ENCODE peak calls at places on chromosomes 4 and X, in eight cellular contexts. One of them, this sample, is unnamed.

GRCh38 chr4:151671541-151672059 is 89.2 kb downstream of the GATB start:
- DNase-seq in H9: no peak
- DNase-seq in cardiac muscle cell: peak; percentile 40
- DNase-seq in epithelial cell of esophagus: no peak
- DNase-seq in tibial artery: no peak
- DNase-seq in AG10803: no peak
- DNase-seq in colonic mucosa: no peak
- DNase-seq in AG09309: no peak
- DNase-seq in this sample: no peak

GRCh38 chr4:98170035-98170434 is 26.8 kb upstream of the STPG2 start:
- DNase-seq in epithelial cell of esophagus: no peak
- DNase-seq in tibial artery: no peak
- DNase-seq in AG10803: no peak
- DNase-seq in colonic mucosa: no peak
- DNase-seq in cardiac muscle cell: no peak
- DNase-seq in AG09309: no peak
- DNase-seq in H9: no peak
- DNase-seq in this sample: no peak

GRCh38 chr4:120078216-120078615 is 11.6 kb upstream of the MAD2L1 start:
- DNase-seq in epithelial cell of esophagus: no peak
- DNase-seq in AG10803: peak; percentile 12
- DNase-seq in AG09309: no peak
- DNase-seq in cardiac muscle cell: no peak
- DNase-seq in tibial artery: no peak
- DNase-seq in H9: no peak
- DNase-seq in colonic mucosa: no peak
- DNase-seq in this sample: no peak

GRCh38 chr4:61408163-61408562 is 208.0 kb downstream of the ADGRL3 start:
- DNase-seq in epithelial cell of esophagus: no peak
- DNase-seq in AG09309: no peak
- DNase-seq in cardiac muscle cell: no peak
- DNase-seq in colonic mucosa: no peak
- DNase-seq in AG10803: no peak
- DNase-seq in tibial artery: no peak
- DNase-seq in H9: no peak
- DNase-seq in this sample: no peak

GRCh38 chr4:2290974-2291704 is 29.2 kb upstream of the MXD4 start:
- DNase-seq in H9: no peak
- DNase-seq in epithelial cell of esophagus: no peak
- DNase-seq in cardiac muscle cell: no peak
- DNase-seq in colonic mucosa: no peak
- DNase-seq in AG10803: no peak
- DNase-seq in AG09309: no peak
- DNase-seq in tibial artery: no peak
- DNase-seq in this sample: no peak

GRCh38 chrX:115968436-115969252 is 201.9 kb upstream of the AGTR2 start:
- DNase-seq in AG09309: no peak
- DNase-seq in tibial artery: no peak
- DNase-seq in epithelial cell of esophagus: peak; percentile 49
- DNase-seq in colonic mucosa: peak; percentile 59
- DNase-seq in AG10803: no peak
- DNase-seq in cardiac muscle cell: peak; percentile 72
- DNase-seq in H9: peak; percentile 97
- DNase-seq in this sample: peak; percentile 63

GRCh38 chrX:1442016-1442665 is 10.6 kb downstream of the ASMTL start:
- DNase-seq in epithelial cell of esophagus: no peak
- DNase-seq in tibial artery: no peak
- DNase-seq in H9: peak; percentile 21
- DNase-seq in cardiac muscle cell: no peak
- DNase-seq in AG10803: no peak
- DNase-seq in colonic mucosa: no peak
- DNase-seq in AG09309: no peak
- DNase-seq in this sample: no peak

GRCh38 chrX:33190016-33190415 is 21.3 kb downstream of the DMD start:
- DNase-seq in tibial artery: no peak
- DNase-seq in cardiac muscle cell: no peak
- DNase-seq in H9: no peak
- DNase-seq in AG09309: no peak
- DNase-seq in AG10803: no peak
- DNase-seq in epithelial cell of esophagus: no peak
- DNase-seq in colonic mucosa: no peak
- DNase-seq in this sample: no peak

GRCh38 chr4:159979953-159980352 is 877.1 kb downstream of the RAPGEF2 start:
- DNase-seq in AG10803: no peak
- DNase-seq in epithelial cell of esophagus: no peak
- DNase-seq in colonic mucosa: no peak
- DNase-seq in H9: no peak
- DNase-seq in AG09309: no peak
- DNase-seq in tibial artery: no peak
- DNase-seq in cardiac muscle cell: no peak
- DNase-seq in this sample: no peak

GRCh38 chr4:127959794-127960193 is 5.2 kb downstream of the MFSD8 start:
- DNase-seq in colonic mucosa: no peak
- DNase-seq in AG09309: no peak
- DNase-seq in H9: no peak
- DNase-seq in AG10803: peak; percentile 11
- DNase-seq in cardiac muscle cell: no peak
- DNase-seq in epithelial cell of esophagus: no peak
- DNase-seq in tibial artery: no peak
- DNase-seq in this sample: no peak

GRCh38 chrX:129724767-129725166 is 14.0 kb upstream of the XPNPEP2 start:
- DNase-seq in tibial artery: no peak
- DNase-seq in cardiac muscle cell: no peak
- DNase-seq in H9: no peak
- DNase-seq in colonic mucosa: no peak
- DNase-seq in AG10803: no peak
- DNase-seq in AG09309: no peak
- DNase-seq in epithelial cell of esophagus: no peak
- DNase-seq in this sample: no peak

GRCh38 chr4:80153800-80154546 is 43.3 kb upstream of the PRDM8 start:
- DNase-seq in H9: no peak
- DNase-seq in tibial artery: no peak
- DNase-seq in colonic mucosa: no peak
- DNase-seq in cardiac muscle cell: no peak
- DNase-seq in AG10803: peak; percentile 58
- DNase-seq in AG09309: no peak
- DNase-seq in epithelial cell of esophagus: no peak
- DNase-seq in this sample: no peak

GRCh38 chr4:12409507-12410190 is 981.0 kb upstream of the HS3ST1 start:
- DNase-seq in AG09309: no peak
- DNase-seq in epithelial cell of esophagus: peak; percentile 83
- DNase-seq in colonic mucosa: no peak
- DNase-seq in cardiac muscle cell: peak; percentile 86
- DNase-seq in H9: no peak
- DNase-seq in tibial artery: no peak
- DNase-seq in AG10803: no peak
- DNase-seq in this sample: no peak

GRCh38 chr4:32462944-32463343 is 1742.8 kb downstream of the PCDH7 start:
- DNase-seq in H9: peak; percentile 32
- DNase-seq in tibial artery: no peak
- DNase-seq in cardiac muscle cell: peak; percentile 49
- DNase-seq in epithelial cell of esophagus: peak; percentile 52
- DNase-seq in colonic mucosa: no peak
- DNase-seq in AG09309: no peak
- DNase-seq in AG10803: peak; percentile 4
- DNase-seq in this sample: no peak

GRCh38 chrX:112731793-112732192 is 52.1 kb upstream of the LHFPL1 start:
- DNase-seq in tibial artery: no peak
- DNase-seq in epithelial cell of esophagus: no peak
- DNase-seq in cardiac muscle cell: peak; percentile 12
- DNase-seq in AG09309: no peak
- DNase-seq in H9: no peak
- DNase-seq in colonic mucosa: no peak
- DNase-seq in AG10803: peak; percentile 30
- DNase-seq in this sample: no peak
- TF ChIP-seq CTCF in tibial artery: no peak
- TF ChIP-seq CTCF in epithelial cell of esophagus: no peak
- TF ChIP-seq CTCF in cardiac muscle cell: no peak
- TF ChIP-seq CTCF in AG09309: peak; percentile 36
- TF ChIP-seq CTCF in H9: peak; percentile 69
- TF ChIP-seq CTCF in colonic mucosa: no peak
- TF ChIP-seq CTCF in AG10803: peak; percentile 48
- TF ChIP-seq CTCF in this sample: no peak

DNA sequence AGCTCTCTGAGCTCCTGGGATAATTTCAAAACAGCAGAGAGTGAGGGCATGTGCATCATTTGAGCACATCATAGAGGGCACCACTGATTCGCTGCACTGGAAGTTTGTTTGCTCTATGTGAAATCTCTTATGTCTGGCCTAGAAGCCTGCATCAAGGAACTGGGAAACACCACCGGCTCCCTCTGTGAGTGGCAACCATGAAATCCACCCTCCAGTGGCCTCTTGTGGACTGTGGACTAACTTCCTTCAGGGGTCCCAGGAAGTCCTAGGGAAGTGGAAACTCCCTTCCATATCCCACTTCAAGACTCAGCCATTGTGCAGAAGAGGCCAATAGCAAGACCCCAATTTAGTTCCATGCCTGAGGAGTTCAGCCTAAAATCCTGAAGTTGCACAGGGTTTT is 48.0 kb upstream of the IGFBP7 start:
- DNase-seq in H9: no peak
- DNase-seq in epithelial cell of esophagus: no peak
- DNase-seq in tibial artery: no peak
- DNase-seq in AG09309: no peak
- DNase-seq in colonic mucosa: no peak
- DNase-seq in cardiac muscle cell: peak; percentile 36
- DNase-seq in AG10803: no peak
- DNase-seq in this sample: no peak
- TF ChIP-seq CTCF in H9: no peak
- TF ChIP-seq CTCF in epithelial cell of esophagus: no peak
- TF ChIP-seq CTCF in tibial artery: peak; percentile 12
- TF ChIP-seq CTCF in AG09309: peak; percentile 26
- TF ChIP-seq CTCF in colonic mucosa: no peak
- TF ChIP-seq CTCF in cardiac muscle cell: peak; percentile 12
- TF ChIP-seq CTCF in AG10803: no peak
- TF ChIP-seq CTCF in this sample: no peak

GRCh38 chrX:9160698-9161329 is 126.9 kb upstream of the FAM9B start:
- DNase-seq in H9: no peak
- DNase-seq in tibial artery: no peak
- DNase-seq in cardiac muscle cell: no peak
- DNase-seq in AG09309: no peak
- DNase-seq in epithelial cell of esophagus: no peak
- DNase-seq in AG10803: no peak
- DNase-seq in colonic mucosa: no peak
- DNase-seq in this sample: no peak
- TF ChIP-seq CTCF in H9: no peak
- TF ChIP-seq CTCF in tibial artery: no peak
- TF ChIP-seq CTCF in cardiac muscle cell: no peak
- TF ChIP-seq CTCF in AG09309: no peak
- TF ChIP-seq CTCF in epithelial cell of esophagus: no peak
- TF ChIP-seq CTCF in AG10803: no peak
- TF ChIP-seq CTCF in colonic mucosa: no peak
- TF ChIP-seq CTCF in this sample: no peak

GRCh38 chrX:16305187-16305586 is 137.9 kb downstream of the MAGEB17 start:
- DNase-seq in cardiac muscle cell: no peak
- DNase-seq in tibial artery: no peak
- DNase-seq in AG09309: no peak
- DNase-seq in H9: no peak
- DNase-seq in epithelial cell of esophagus: no peak
- DNase-seq in colonic mucosa: no peak
- DNase-seq in AG10803: no peak
- DNase-seq in this sample: no peak
- TF ChIP-seq CTCF in cardiac muscle cell: no peak
- TF ChIP-seq CTCF in tibial artery: no peak
- TF ChIP-seq CTCF in AG09309: no peak
- TF ChIP-seq CTCF in H9: peak; percentile 25
- TF ChIP-seq CTCF in epithelial cell of esophagus: no peak
- TF ChIP-seq CTCF in colonic mucosa: no peak
- TF ChIP-seq CTCF in AG10803: no peak
- TF ChIP-seq CTCF in this sample: no peak

DNA sequence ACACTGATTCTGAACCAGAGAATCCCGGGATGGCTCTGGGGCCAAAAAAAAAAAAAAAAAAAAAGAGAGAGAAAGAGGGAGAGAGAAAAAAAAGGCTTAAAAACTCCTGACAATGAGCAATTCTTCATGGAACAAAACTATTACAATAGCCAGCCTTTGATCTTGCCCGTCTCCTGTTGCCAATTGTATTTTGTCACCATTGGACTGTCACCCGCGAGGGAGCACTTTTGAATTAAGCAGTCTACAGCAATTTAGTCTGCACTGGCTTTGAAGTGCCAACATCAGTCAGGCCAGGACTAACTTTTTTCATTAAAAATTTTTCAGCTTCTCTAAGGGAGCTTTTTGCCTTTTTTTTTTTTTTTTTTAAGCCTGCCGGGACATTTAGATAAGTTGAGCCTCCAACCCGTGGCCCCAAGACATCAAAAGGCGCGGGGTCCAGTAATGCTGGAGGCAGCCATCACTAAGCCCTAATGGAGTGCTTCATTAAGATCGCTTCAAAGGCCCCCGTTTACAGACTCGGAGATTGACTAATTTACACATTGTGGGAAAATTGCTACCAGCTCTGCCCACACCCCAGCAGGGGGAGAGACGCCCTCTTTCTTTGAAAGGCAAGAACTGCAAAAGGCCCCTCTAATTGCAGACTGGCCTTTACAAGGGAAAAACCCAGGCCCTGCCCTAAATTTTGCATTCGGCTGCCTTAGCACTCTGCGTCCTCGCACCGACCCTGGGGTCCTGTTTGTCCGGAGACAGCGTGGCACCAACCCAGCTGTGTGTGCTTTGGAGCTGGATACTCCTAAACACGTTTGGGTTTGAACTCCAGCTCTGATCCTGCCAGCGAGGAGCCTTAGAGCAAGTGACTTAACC is 98.1 kb upstream of the MSX1 start:
- DNase-seq in colonic mucosa: no peak
- DNase-seq in AG10803: no peak
- DNase-seq in tibial artery: no peak
- DNase-seq in cardiac muscle cell: peak; percentile 5
- DNase-seq in H9: peak; percentile 79
- DNase-seq in epithelial cell of esophagus: no peak
- DNase-seq in AG09309: no peak
- DNase-seq in this sample: no peak
- TF ChIP-seq CTCF in colonic mucosa: no peak
- TF ChIP-seq CTCF in AG10803: peak; percentile 42
- TF ChIP-seq CTCF in tibial artery: no peak
- TF ChIP-seq CTCF in cardiac muscle cell: peak; percentile 30
- TF ChIP-seq CTCF in H9: peak; percentile 68
- TF ChIP-seq CTCF in epithelial cell of esophagus: no peak
- TF ChIP-seq CTCF in AG09309: peak; percentile 21
- TF ChIP-seq CTCF in this sample: no peak

DNA sequence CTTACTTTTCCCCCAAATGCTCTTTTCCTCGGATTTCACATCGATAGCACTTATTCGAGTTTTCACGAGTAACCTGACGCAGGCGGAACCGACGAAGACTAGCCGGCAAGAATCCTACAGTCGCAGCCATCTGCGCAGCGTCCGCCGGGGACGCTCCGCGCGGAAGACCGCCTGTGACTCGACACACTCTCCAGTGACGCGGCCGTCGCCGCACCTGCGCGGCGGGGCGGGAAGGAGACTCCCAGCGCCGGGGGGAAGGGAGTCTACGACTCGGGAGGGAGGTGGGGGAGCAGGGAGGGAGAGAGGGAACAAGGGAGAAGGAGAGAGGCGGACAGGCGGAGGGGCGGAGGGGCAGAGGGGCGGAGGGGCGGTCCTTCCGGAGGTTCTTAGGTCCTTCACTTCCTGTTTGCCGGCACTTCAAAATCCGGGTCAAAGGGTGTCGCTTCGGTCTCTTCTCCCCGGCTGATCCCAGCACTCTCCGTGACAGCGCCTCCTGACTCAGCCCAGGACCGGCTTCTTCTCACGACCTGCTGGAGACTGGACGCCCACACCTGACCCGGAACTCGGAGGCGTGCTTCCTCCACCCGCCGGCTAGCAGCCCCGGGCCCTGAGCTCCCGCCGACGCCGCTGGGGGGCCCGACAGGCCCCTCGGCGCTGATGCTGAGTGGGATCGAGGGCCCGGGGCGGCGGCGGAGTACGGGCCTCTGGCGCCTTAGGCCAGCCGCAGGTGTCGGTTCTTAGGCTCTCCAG is at the start of gene USP38:
- DNase-seq in tibial artery: peak; percentile 90
- DNase-seq in colonic mucosa: peak; percentile 95
- DNase-seq in cardiac muscle cell: peak; percentile 93
- DNase-seq in epithelial cell of esophagus: peak; percentile 95
- DNase-seq in AG09309: peak; percentile 81
- DNase-seq in AG10803: peak; percentile 91
- DNase-seq in H9: peak; percentile 95
- DNase-seq in this sample: peak; percentile 85
- TF ChIP-seq CTCF in tibial artery: no peak
- TF ChIP-seq CTCF in colonic mucosa: no peak
- TF ChIP-seq CTCF in cardiac muscle cell: no peak
- TF ChIP-seq CTCF in epithelial cell of esophagus: no peak
- TF ChIP-seq CTCF in AG09309: no peak
- TF ChIP-seq CTCF in AG10803: no peak
- TF ChIP-seq CTCF in H9: no peak
- TF ChIP-seq CTCF in this sample: no peak